ENCODE peak calls at places on chromosomes 3 and 15, in ten cellular contexts. F, L, Y, O, H, J, E, X, M and N are unnamed samples.

GRCh38 chr3:128237348-128238099 is 84.2 kb downstream of the EEFSEC start:
- DNase-seq in F (no peak), L (peak), Y (no peak), O (no peak), H (no peak), J (no peak), E (no peak), X (no peak), M (no peak), N (no peak)

GRCh38 chr15:42153874-42154575 is 2.4 kb downstream of the PLA2G4F start:
- DNase-seq in F (no peak), L (no peak), Y (no peak), O (no peak), H (no peak), J (no peak), E (no peak), X (no peak), M (no peak), N (no peak)

GRCh38 chr3:77420316-77420715 is 380.4 kb downstream of the ROBO2 start:
- DNase-seq in F (no peak), L (no peak), Y (no peak), O (no peak), H (no peak), J (no peak), E (no peak), X (no peak), M (no peak), N (no peak)

GRCh38 chr3:112460519-112460918 is 38.8 kb downstream of the BTLA start:
- DNase-seq in F (no peak), L (no peak), Y (no peak), O (no peak), H (no peak), J (no peak), E (no peak), X (no peak), M (no peak), N (no peak)

GRCh38 chr3:65974505-65974904 is 64.2 kb downstream of the MAGI1 start:
- DNase-seq in F (no peak), L (no peak), Y (peak), O (no peak), H (no peak), J (no peak), E (no peak), X (no peak), M (no peak), N (no peak)

GRCh38 chr3:99708207-99708745 is 69.9 kb downstream of the COL8A1 start:
- DNase-seq in F (no peak), L (no peak), Y (peak), O (no peak), H (no peak), J (no peak), E (no peak), X (no peak), M (peak), N (no peak)

GRCh38 chr3:129282727-129283327 is 4.2 kb downstream of the HMCES start:
- DNase-seq in F (peak), L (no peak), Y (peak), O (no peak), H (no peak), J (no peak), E (peak), X (no peak), M (peak), N (peak)

GRCh38 chr3:125437631-125438435 is 62.7 kb upstream of the ZNF148 start:
- DNase-seq in F (no peak), L (peak), Y (peak), O (peak), H (peak), J (no peak), E (peak), X (peak), M (peak), N (peak)

GRCh38 chr3:187041362-187042061 is 97.8 kb downstream of the RPL39L start:
- DNase-seq in F (no peak), L (no peak), Y (peak), O (no peak), H (no peak), J (no peak), E (no peak), X (no peak), M (no peak), N (peak)

GRCh38 chr3:128112406-128112968 is 11.1 kb downstream of the RUVBL1 start:
- DNase-seq in F (no peak), L (peak), Y (peak), O (no peak), H (no peak), J (peak), E (peak), X (peak), M (peak), N (peak)

GRCh38 chr3:113055201-113055600 is 64.4 kb downstream of the GTPBP8 start:
- DNase-seq in F (no peak), L (no peak), Y (peak), O (no peak), H (no peak), J (no peak), E (no peak), X (no peak), M (peak), N (no peak)

GRCh38 chr15:89899303-89899946 is 5.6 kb upstream of the AP3S2 start:
- DNase-seq in F (no peak), L (no peak), Y (no peak), O (no peak), H (no peak), J (no peak), E (no peak), X (no peak), M (no peak), N (no peak)

GRCh38 chr3:188788621-188789081 is 383.1 kb upstream of the TPRG1 start:
- DNase-seq in F (no peak), L (no peak), Y (peak), O (no peak), H (no peak), J (peak), E (peak), X (no peak), M (peak), N (peak)

GRCh38 chr15:25180606-25181289 is 226.0 kb downstream of the SNRPN start:
- DNase-seq in F (no peak), L (no peak), Y (no peak), O (peak), H (peak), J (no peak), E (no peak), X (no peak), M (no peak), N (no peak)

DNA sequence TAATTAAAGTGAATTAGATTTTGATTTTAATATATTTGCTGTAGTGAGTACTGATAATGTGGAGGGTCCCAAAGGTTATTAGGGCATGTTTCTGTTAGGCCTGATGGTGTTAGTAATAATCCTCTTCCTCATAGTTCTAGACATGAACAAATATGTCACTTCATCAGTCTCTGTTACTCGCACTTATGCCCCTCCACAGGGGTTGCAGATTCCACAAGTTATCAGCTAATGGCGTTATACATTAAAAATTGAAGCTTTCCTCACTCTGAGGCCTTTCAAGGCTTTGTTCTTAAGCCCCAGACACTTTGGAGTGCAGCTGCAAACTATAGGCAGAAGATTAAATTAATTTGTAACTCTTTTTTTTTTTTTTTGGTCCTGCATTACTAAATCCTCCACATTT is 103.3 kb upstream of the SKOR1 start:
- DNase-seq in F (no peak), L (no peak), Y (no peak), O (no peak), H (no peak), J (no peak), E (no peak), X (no peak), M (no peak), N (no peak)
- TF ChIP-seq CTCF in F (no peak), L (no peak), Y (no peak), O (no peak), H (no peak), J (no peak), E (no peak), X (no peak), M (no peak), N (no peak)

GRCh38 chr3:123749716-123750115 is 134.4 kb downstream of the MYLK start:
- DNase-seq in F (no peak), L (peak), Y (peak), O (no peak), H (no peak), J (peak), E (no peak), X (no peak), M (peak), N (no peak)

GRCh38 chr3:123741058-123741511 is 143.0 kb downstream of the MYLK start:
- DNase-seq in F (no peak), L (no peak), Y (no peak), O (no peak), H (no peak), J (no peak), E (no peak), X (no peak), M (peak), N (no peak)

GRCh38 chr3:123750209-123750608 is 133.9 kb downstream of the MYLK start:
- DNase-seq in F (no peak), L (no peak), Y (peak), O (no peak), H (no peak), J (no peak), E (no peak), X (no peak), M (no peak), N (no peak)

GRCh38 chr3:123743121-123743520 is 141.0 kb downstream of the MYLK start:
- DNase-seq in F (no peak), L (no peak), Y (no peak), O (no peak), H (no peak), J (no peak), E (no peak), X (no peak), M (peak), N (no peak)

DNA sequence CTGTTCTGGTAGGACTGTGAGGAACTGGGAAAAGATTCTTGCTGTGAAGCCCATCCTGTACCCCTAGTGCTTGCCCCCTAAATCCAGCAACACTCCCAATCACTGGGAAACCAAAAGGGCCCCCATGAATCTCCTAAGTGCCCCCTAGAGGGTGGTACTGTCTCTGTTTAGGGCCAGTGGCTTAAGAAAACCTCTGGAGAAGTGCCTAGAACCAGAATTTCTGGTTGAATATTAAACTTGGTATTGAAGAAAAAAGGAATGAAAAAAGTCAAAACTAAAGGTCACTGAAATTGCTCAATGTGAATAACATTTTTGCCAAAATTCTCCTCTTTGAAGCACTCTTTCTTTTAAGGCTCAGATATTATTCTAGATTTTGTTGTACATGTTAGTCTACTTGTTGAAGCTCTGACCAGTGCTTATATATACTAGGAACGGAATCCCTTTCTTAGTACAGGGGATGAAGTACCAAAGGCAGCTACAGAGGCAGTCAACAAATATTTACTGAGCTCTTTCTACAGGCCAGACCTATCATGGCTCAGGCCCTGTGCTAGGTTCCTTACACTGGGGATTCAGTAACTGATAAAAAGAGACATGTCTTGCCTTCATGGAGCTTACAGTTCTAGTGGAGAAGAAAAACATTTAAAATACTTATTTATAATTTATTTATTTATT is 138.8 kb downstream of the MYLK start:
- DNase-seq in F (no peak), L (no peak), Y (peak), O (no peak), H (no peak), J (no peak), E (no peak), X (no peak), M (peak), N (no peak)
- TF ChIP-seq CTCF in F (peak), L (peak), Y (peak), O (peak), H (peak), J (no peak), E (no peak), X (peak), M (peak), N (no peak)

DNA sequence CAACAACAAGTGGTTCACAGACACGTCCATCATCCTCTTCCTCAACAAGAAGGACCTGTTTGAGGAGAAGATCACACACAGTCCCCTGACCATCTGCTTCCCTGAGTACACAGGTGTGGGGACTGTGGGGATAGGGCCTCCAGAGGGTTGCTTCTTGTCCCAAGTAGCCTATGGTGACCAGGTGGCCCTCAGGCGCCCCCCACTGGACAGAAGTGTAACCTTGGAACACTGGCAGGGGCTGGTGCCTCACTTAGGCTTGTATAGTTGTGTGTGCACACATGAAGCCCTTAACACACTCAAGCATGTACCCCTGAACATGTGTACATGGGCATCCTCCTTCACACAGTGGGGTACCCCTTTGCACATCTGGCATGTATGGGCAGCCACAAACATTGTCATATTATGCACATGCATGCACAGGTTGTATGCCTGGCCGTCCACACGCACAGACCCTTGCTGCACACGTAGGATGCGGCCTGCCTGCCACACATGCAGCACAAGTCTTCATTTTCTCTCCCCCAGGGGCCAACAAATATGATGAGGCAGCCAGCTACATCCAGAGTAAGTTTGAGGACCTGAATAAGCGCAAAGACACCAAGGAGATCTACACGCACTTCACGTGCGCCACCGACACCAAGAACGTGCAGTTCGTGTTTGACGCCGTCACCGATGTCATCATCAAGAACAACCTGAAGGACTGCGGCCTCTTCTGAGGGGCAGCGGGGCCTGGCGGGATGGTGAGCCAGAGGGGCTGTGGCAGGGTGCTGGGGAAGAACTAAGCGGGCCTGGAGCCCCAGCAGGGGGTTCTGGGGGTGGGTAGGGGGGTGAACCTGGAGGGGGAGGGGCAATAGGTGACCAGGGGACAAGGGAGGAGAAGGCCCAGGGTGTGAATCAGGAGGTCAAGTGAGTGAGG is 11.7 kb upstream of the SEMA3B start:
- DNase-seq in F (no peak), L (no peak), Y (no peak), O (peak), H (no peak), J (no peak), E (no peak), X (no peak), M (no peak), N (peak)
- TF ChIP-seq CTCF in F (no peak), L (peak), Y (peak), O (peak), H (peak), J (peak), E (peak), X (peak), M (peak), N (peak)

GRCh38 chr3:139491966-139492365 is 15.7 kb upstream of the RBP2 start:
- DNase-seq in F (no peak), L (no peak), Y (no peak), O (no peak), H (no peak), J (no peak), E (no peak), X (no peak), M (no peak), N (no peak)
- TF ChIP-seq CTCF in F (no peak), L (no peak), Y (no peak), O (no peak), H (no peak), J (no peak), E (no peak), X (no peak), M (no peak), N (no peak)

GRCh38 chr3:50674349-50675178 is at the start of gene DOCK3:
- DNase-seq in F (no peak), L (peak), Y (peak), O (peak), H (peak), J (no peak), E (peak), X (no peak), M (peak), N (peak)
- TF ChIP-seq CTCF in F (no peak), L (no peak), Y (no peak), O (no peak), H (no peak), J (no peak), E (no peak), X (no peak), M (no peak), N (no peak)

GRCh38 chr15:59360305-59360704 is 12.4 kb downstream of the MYO1E start:
- DNase-seq in F (no peak), L (no peak), Y (no peak), O (no peak), H (no peak), J (no peak), E (no peak), X (no peak), M (no peak), N (no peak)
- TF ChIP-seq CTCF in F (peak), L (peak), Y (peak), O (no peak), H (peak), J (peak), E (no peak), X (no peak), M (peak), N (no peak)

GRCh38 chr3:165254812-165255211 is 58.6 kb upstream of the SLITRK3 start:
- DNase-seq in F (no peak), L (peak), Y (peak), O (no peak), H (no peak), J (no peak), E (peak), X (peak), M (peak), N (no peak)

GRCh38 chr3:165259518-165260193 is 63.5 kb upstream of the SLITRK3 start:
- DNase-seq in F (no peak), L (peak), Y (peak), O (no peak), H (no peak), J (no peak), E (peak), X (no peak), M (no peak), N (no peak)

DNA sequence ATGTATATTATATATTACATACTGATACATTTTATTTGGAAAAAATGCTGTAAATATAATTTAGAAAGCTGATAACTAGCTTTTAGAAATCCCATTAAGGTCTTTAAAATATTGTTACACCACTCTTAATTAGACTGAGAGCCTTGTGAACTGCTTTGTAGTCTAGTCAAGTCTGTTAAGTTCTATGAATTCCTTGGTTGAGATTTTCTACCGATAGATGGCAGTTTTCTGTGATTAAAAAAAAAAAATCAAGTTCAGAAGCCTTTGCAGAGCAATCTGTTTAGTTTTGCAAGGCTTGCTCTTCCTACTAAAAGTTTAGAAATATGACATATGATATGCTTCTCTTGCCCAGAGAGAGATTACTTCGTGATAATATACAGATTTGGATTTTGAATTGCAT is 60.4 kb upstream of the SLITRK3 start:
- DNase-seq in F (no peak), L (no peak), Y (no peak), O (no peak), H (no peak), J (no peak), E (no peak), X (no peak), M (no peak), N (no peak)
- TF ChIP-seq CTCF in F (no peak), L (peak), Y (no peak), O (no peak), H (no peak), J (peak), E (no peak), X (peak), M (no peak), N (no peak)